ENCODE peak calls at places on chromosomes 2 and 18, in four cellular contexts. H is upper lobe of left lung, N is K562, S is GM12878. R is an unnamed sample.

GRCh38 chr2:228103379-228103778 is 78.1 kb downstream of the SPHKAP start:
- ATAC-seq in H (no peak), N (no peak), S (no peak), R (no peak)

GRCh38 chr2:43539991-43540860 is 55.6 kb downstream of the THADA start:
- ATAC-seq in N (no peak), H (peak), S (no peak), R (peak)

GRCh38 chr2:234611209-234611608 is 114.3 kb upstream of the ARL4C start:
- ATAC-seq in H (no peak), N (no peak), S (peak), R (no peak)

GRCh38 chr2:167602122-167602521 is 645.3 kb downstream of the STK39 start:
- ATAC-seq in S (no peak), N (no peak), H (no peak), R (no peak)

GRCh38 chr2:127174977-127175376 is 45.1 kb downstream of the CYP27C1 start:
- ATAC-seq in N (peak), H (peak), S (no peak), R (peak)

GRCh38 chr2:60079562-60079961 is 473.9 kb downstream of the BCL11A start:
- ATAC-seq in N (no peak), S (no peak), H (no peak), R (no peak)

GRCh38 chr2:46187112-46187618 is 110.0 kb upstream of the EPAS1 start:
- ATAC-seq in N (no peak), H (peak), S (peak), R (peak)

GRCh38 chr2:113133696-113134558 is 6.5 kb downstream of the IL1RN start:
- ATAC-seq in S (no peak), N (no peak), H (no peak), R (no peak)

GRCh38 chr2:20125164-20125563 is 73.7 kb upstream of the LAPTM4A start:
- ATAC-seq in H (peak), S (no peak), N (no peak), R (no peak)

GRCh38 chr2:184154438-184154837 is 443.9 kb upstream of the ZNF804A start:
- ATAC-seq in H (no peak), N (no peak), S (no peak), R (no peak)

GRCh38 chr2:20596973-20597867 is 53.7 kb downstream of the HS1BP3 start:
- ATAC-seq in H (peak), S (no peak), N (no peak), R (peak)

GRCh38 chr2:47021301-47022009 is 105.8 kb upstream of the MCFD2 start:
- ATAC-seq in H (no peak), S (no peak), N (no peak), R (peak)

GRCh38 chr2:125405816-125406215 is 1250.1 kb upstream of the GYPC start:
- ATAC-seq in N (no peak), H (peak), S (no peak), R (peak)

GRCh38 chr18:6069539-6069938 is 174.2 kb upstream of the TMEM200C start:
- ATAC-seq in N (no peak), S (no peak), H (no peak), R (no peak)

GRCh38 chr18:42131940-42132244 is 176.9 kb downstream of the PIK3C3 start:
- ATAC-seq in H (no peak), N (no peak), S (no peak), R (no peak)

GRCh38 chr2:46315103-46315890 is 18.1 kb downstream of the EPAS1 start:
- ATAC-seq in H (peak), S (peak), N (peak), R (peak)

GRCh38 chr18:5980721-5981120 is 85.4 kb upstream of the TMEM200C start:
- ATAC-seq in H (no peak), N (no peak), S (no peak), R (no peak)

GRCh38 chr2:10414591-10414990 is 33.5 kb downstream of the ODC1 start:
- ATAC-seq in H (no peak), N (no peak), S (no peak), R (no peak)

GRCh38 chr18:12401881-12402280 is 5.8 kb upstream of the PRELID3A start:
- ATAC-seq in S (no peak), H (no peak), N (no peak), R (no peak)

GRCh38 chr2:24317491-24317920 is 42.8 kb downstream of the ITSN2 start:
- ATAC-seq in H (no peak), N (no peak), S (peak), R (no peak)

GRCh38 chr18:78390348-78390929 is 589.2 kb upstream of the SALL3 start:
- ATAC-seq in H (peak), N (no peak), S (no peak), R (no peak)

GRCh38 chr2:206881708-206882335 is 57.5 kb upstream of the CPO start:
- ATAC-seq in N (no peak), H (no peak), S (no peak), R (no peak)

GRCh38 chr18:56574827-56575226 is 63.6 kb downstream of the TXNL1 start:
- ATAC-seq in N (peak), S (peak), H (peak), R (no peak)

GRCh38 chr2:207073791-207074678 is 91.7 kb downstream of the KLF7 start:
- ATAC-seq in S (peak), N (no peak), H (peak), R (peak)

GRCh38 chr2:1855150-1855549 is 110.8 kb upstream of the PXDN start:
- ATAC-seq in N (no peak), S (no peak), H (no peak), R (no peak)
- TF ChIP-seq CTCF in N (no peak), S (no peak), H (no peak), R (no peak)

GRCh38 chr2:99448556-99448955 is 41.3 kb downstream of the REV1 start:
- ATAC-seq in H (no peak), S (no peak), N (no peak), R (no peak)

GRCh38 chr2:99450199-99450598 is 39.6 kb downstream of the REV1 start:
- ATAC-seq in N (no peak), H (no peak), S (peak), R (no peak)

GRCh38 chr2:99451686-99452085 is 38.1 kb downstream of the REV1 start:
- ATAC-seq in N (no peak), H (no peak), S (no peak), R (no peak)

DNA sequence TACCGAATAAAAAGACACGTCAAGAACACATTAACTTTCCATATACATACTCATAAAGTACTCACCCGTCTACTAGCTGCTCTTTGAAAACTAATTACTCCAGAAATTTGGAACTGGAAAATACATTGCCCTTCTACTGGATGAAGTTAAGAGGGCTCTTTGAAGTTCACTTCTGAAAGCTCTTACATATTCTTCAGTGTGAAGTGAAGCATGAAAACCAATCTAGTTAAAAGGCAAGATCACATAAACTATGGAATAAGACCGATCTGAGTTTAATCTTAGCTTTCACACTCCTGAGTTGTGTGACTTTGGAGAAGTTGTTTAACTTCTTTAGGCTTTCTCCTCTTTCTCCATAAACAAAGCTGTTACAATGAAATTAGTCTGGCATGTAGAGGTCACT is 38.5 kb downstream of the REV1 start:
- ATAC-seq in S (no peak), N (no peak), H (no peak), R (no peak)
- H3K27ac ChIP-seq in S (no peak), N (no peak), H (no peak), R (no peak)

GRCh38 chr18:44079602-44080001 is 601.1 kb upstream of the SETBP1 start:
- ATAC-seq in H (no peak), S (no peak), N (no peak), R (no peak)
- TF ChIP-seq EP300 in H (no peak), S (no peak), N (no peak), R (no peak)

DNA sequence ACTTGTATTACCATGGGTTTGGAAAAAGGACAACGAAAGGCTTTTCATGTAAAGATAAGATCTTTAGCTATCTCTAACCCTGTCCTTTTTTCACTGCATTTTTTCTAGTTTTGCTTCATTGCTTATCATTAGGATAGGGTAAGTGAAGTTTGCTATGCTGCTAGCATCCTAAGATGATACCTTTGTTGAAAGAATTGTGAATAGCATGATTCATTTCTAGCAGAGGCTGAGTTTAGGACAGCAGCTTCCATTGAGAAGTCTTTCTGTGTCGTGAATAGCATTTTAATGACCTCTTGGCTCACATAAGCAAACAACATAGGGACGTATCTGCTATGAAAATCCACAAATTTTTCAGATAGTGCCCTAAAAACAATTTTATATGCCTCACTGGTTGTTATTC is 36.5 kb upstream of the GAREM2 start:
- ATAC-seq in H (no peak), N (no peak), S (no peak), R (no peak)
- TF ChIP-seq CTCF in H (no peak), N (no peak), S (no peak), R (no peak)

DNA sequence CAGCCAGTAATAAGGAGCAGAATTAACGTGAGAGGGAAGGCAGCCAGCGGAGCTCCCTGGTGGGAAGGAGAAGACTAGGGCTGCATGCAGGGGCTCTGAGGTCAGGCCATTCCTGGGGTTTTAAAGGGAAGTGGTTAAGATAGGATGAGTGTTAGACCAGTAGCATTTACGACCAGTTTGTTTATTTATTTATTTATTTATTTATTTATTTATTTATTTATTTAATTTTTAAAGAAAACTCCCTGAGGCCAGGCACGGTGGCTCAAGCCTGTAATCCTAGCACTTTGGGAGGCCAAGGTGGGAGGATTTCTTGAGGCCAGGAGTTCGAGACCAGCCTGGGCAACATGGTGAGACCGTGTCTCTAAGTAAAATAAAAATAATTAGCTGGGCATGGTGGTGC is 152.8 kb downstream of the FHOD3 start:
- ATAC-seq in H (peak), N (no peak), S (no peak), R (no peak)
- H3K27ac ChIP-seq in H (no peak), N (no peak), S (no peak), R (no peak)